ENCODE peak calls at places on chromosomes 3 and 15, in nine cellular contexts. H, O, T, V, K, I, R, F and W are unnamed samples.

GRCh38 chr3:48662753-48663488 is at the start of gene CELSR3:
- DNase-seq in H (peak), O (no peak), T (peak), V (peak), K (peak), I (peak), R (peak), F (peak), W (peak)

GRCh38 chr3:155676252-155676981 is 68.5 kb downstream of the PLCH1 start:
- DNase-seq in H (no peak), O (no peak), T (peak), V (no peak), K (no peak), I (peak), R (no peak), F (no peak), W (peak)

GRCh38 chr3:56269755-56270154 is 198.5 kb downstream of the ERC2 start:
- DNase-seq in H (no peak), O (no peak), T (no peak), V (no peak), K (no peak), I (no peak), R (no peak), F (no peak), W (no peak)

GRCh38 chr3:170692720-170693119 is 106.8 kb upstream of the SLC7A14 start:
- DNase-seq in H (no peak), O (no peak), T (no peak), V (no peak), K (no peak), I (no peak), R (no peak), F (no peak), W (no peak)

GRCh38 chr3:150956376-150956775 is 16.2 kb downstream of the CLRN1 start:
- DNase-seq in H (no peak), O (no peak), T (peak), V (no peak), K (no peak), I (no peak), R (no peak), F (no peak), W (no peak)

GRCh38 chr3:143885803-143886427 is 37.6 kb upstream of the SLC9A9 start:
- DNase-seq in H (peak), O (no peak), T (no peak), V (no peak), K (peak), I (no peak), R (no peak), F (no peak), W (no peak)

GRCh38 chr15:101495334-101496197 is 6.1 kb upstream of the PCSK6 start:
- DNase-seq in H (no peak), O (no peak), T (no peak), V (no peak), K (no peak), I (no peak), R (no peak), F (no peak), W (no peak)

GRCh38 chr15:80587816-80588456 is 107.2 kb upstream of the ABHD17C start:
- DNase-seq in H (peak), O (no peak), T (peak), V (no peak), K (no peak), I (no peak), R (no peak), F (no peak), W (no peak)

GRCh38 chr15:45402955-45403892 is 24.9 kb upstream of the GATM start:
- DNase-seq in H (no peak), O (peak), T (peak), V (peak), K (peak), I (no peak), R (no peak), F (no peak), W (no peak)

GRCh38 chr3:143067201-143067600 is 52.4 kb upstream of the CHST2 start:
- DNase-seq in H (no peak), O (no peak), T (no peak), V (no peak), K (no peak), I (no peak), R (no peak), F (no peak), W (no peak)

GRCh38 chr3:177358968-177359600 is 161.8 kb upstream of the TBL1XR1 start:
- DNase-seq in H (peak), O (peak), T (peak), V (no peak), K (peak), I (no peak), R (peak), F (peak), W (peak)

GRCh38 chr15:25022233-25022632 is 67.4 kb downstream of the SNRPN start:
- DNase-seq in H (no peak), O (no peak), T (no peak), V (no peak), K (no peak), I (no peak), R (no peak), F (no peak), W (no peak)

GRCh38 chr3:133276594-133276993 is 123.3 kb upstream of the BFSP2 start:
- DNase-seq in H (no peak), O (no peak), T (no peak), V (no peak), K (no peak), I (no peak), R (peak), F (no peak), W (no peak)

GRCh38 chr3:184562875-184563568 is 1.4 kb downstream of the EPHB3 start:
- DNase-seq in H (no peak), O (no peak), T (no peak), V (peak), K (no peak), I (peak), R (peak), F (no peak), W (peak)

GRCh38 chr15:49045691-49046112 is 544 bp downstream of the SECISBP2L start:
- DNase-seq in H (no peak), O (no peak), T (peak), V (peak), K (peak), I (peak), R (no peak), F (no peak), W (no peak)

GRCh38 chr3:156388469-156389150 is 166.3 kb downstream of the SSR3 start:
- DNase-seq in H (no peak), O (no peak), T (no peak), V (no peak), K (no peak), I (no peak), R (no peak), F (no peak), W (no peak)

GRCh38 chr3:134374791-134375541 is 719 bp upstream of the AMOTL2 start:
- DNase-seq in H (peak), O (no peak), T (peak), V (no peak), K (peak), I (no peak), R (peak), F (no peak), W (peak)

GRCh38 chr15:41930221-41930866 is 36.5 kb upstream of the SPTBN5 start:
- DNase-seq in H (no peak), O (no peak), T (peak), V (no peak), K (no peak), I (peak), R (no peak), F (no peak), W (no peak)

GRCh38 chr15:63830113-63830512 is 3.6 kb downstream of the HERC1 start:
- DNase-seq in H (no peak), O (no peak), T (no peak), V (no peak), K (no peak), I (no peak), R (no peak), F (no peak), W (no peak)

GRCh38 chr3:70737656-70738309 is 425.3 kb upstream of the MDFIC2 start:
- DNase-seq in H (no peak), O (no peak), T (no peak), V (no peak), K (no peak), I (no peak), R (peak), F (no peak), W (no peak)

GRCh38 chr3:45188714-45189659 is 37.1 kb downstream of the TMEM158 start:
- DNase-seq in H (no peak), O (no peak), T (no peak), V (no peak), K (no peak), I (no peak), R (no peak), F (no peak), W (no peak)

GRCh38 chr3:127037021-127037400 is 54.1 kb downstream of the PLXNA1 start:
- DNase-seq in H (no peak), O (no peak), T (no peak), V (no peak), K (no peak), I (no peak), R (no peak), F (no peak), W (no peak)

GRCh38 chr15:84834969-84835368 is 17.8 kb downstream of the ALPK3 start:
- DNase-seq in H (no peak), O (no peak), T (no peak), V (no peak), K (no peak), I (no peak), R (no peak), F (no peak), W (no peak)

GRCh38 chr3:49889296-49889695 is 14.4 kb downstream of the MST1R start:
- DNase-seq in H (no peak), O (no peak), T (no peak), V (no peak), K (no peak), I (no peak), R (no peak), F (no peak), W (no peak)

GRCh38 chr15:97037080-97037479 is 706.6 kb downstream of the NR2F2 start:
- DNase-seq in H (no peak), O (no peak), T (no peak), V (no peak), K (no peak), I (no peak), R (no peak), F (no peak), W (no peak)